ENCODE peak calls at places on chromosomes 7 and 10, in four cellular contexts. One of them, this sample, is unnamed.

GRCh38 chr10:49592726-49593563 is 17.2 kb upstream of the SLC18A3 start:
- DNase-seq in K562: peak; percentile 78
- DNase-seq in H1: no peak
- DNase-seq in GM12878: peak; percentile 5
- DNase-seq in this sample: peak; percentile 53

GRCh38 chr7:48154792-48155413 is 16.4 kb upstream of the ABCA13 start:
- DNase-seq in K562: peak; percentile 9
- DNase-seq in H1: no peak
- DNase-seq in GM12878: no peak
- DNase-seq in this sample: peak; percentile 73

GRCh38 chr7:24911213-24911603 is 68.8 kb downstream of the OSBPL3 start:
- DNase-seq in K562: peak; percentile 34
- DNase-seq in H1: no peak
- DNase-seq in GM12878: peak; percentile 45
- DNase-seq in this sample: no peak

GRCh38 chr7:85186083-85186520 is 754 bp downstream of the SEMA3D start:
- DNase-seq in K562: no peak
- DNase-seq in H1: no peak
- DNase-seq in GM12878: no peak
- DNase-seq in this sample: no peak

GRCh38 chr10:2951235-2951835 is 116.0 kb upstream of the PFKP start:
- DNase-seq in K562: no peak
- DNase-seq in H1: no peak
- DNase-seq in GM12878: no peak
- DNase-seq in this sample: no peak

GRCh38 chr10:132537713-132538020 is at the start of gene INPP5A:
- DNase-seq in K562: no peak
- DNase-seq in H1: no peak
- DNase-seq in GM12878: no peak
- DNase-seq in this sample: no peak

GRCh38 chr7:101862280-101863220 is 45.1 kb downstream of the CUX1 start:
- DNase-seq in K562: peak; percentile 79
- DNase-seq in H1: no peak
- DNase-seq in GM12878: no peak
- DNase-seq in this sample: peak; percentile 77

GRCh38 chr7:100655908-100656674 is at the start of gene ACTL6B:
- DNase-seq in K562: peak; percentile 100
- DNase-seq in H1: no peak
- DNase-seq in GM12878: no peak
- DNase-seq in this sample: no peak

GRCh38 chr7:139844779-139845442 is 15.8 kb downstream of the TBXAS1 start:
- DNase-seq in K562: no peak
- DNase-seq in H1: no peak
- DNase-seq in GM12878: no peak
- DNase-seq in this sample: no peak

GRCh38 chr7:56009695-56010094 is 41.5 kb downstream of the PSPH start:
- DNase-seq in K562: no peak
- DNase-seq in H1: no peak
- DNase-seq in GM12878: no peak
- DNase-seq in this sample: peak; percentile 65

GRCh38 chr7:4003536-4003935 is 678.6 kb upstream of the FOXK1 start:
- DNase-seq in K562: no peak
- DNase-seq in H1: no peak
- DNase-seq in GM12878: no peak
- DNase-seq in this sample: no peak

GRCh38 chr7:18610331-18610948 is 114.9 kb downstream of the HDAC9 start:
- DNase-seq in K562: no peak
- DNase-seq in H1: peak; percentile 3
- DNase-seq in GM12878: no peak
- DNase-seq in this sample: peak; percentile 27

GRCh38 chr10:114323023-114323422 is 81.3 kb downstream of the AFAP1L2 start:
- DNase-seq in K562: no peak
- DNase-seq in H1: no peak
- DNase-seq in GM12878: no peak
- DNase-seq in this sample: no peak

GRCh38 chr10:123035467-123036086 is 26.8 kb downstream of the ACADSB start:
- DNase-seq in K562: no peak
- DNase-seq in H1: no peak
- DNase-seq in GM12878: no peak
- DNase-seq in this sample: peak; percentile 62

GRCh38 chr10:58588673-58589265 is 76.1 kb downstream of the BICC1 start:
- DNase-seq in K562: peak; percentile 26
- DNase-seq in H1: no peak
- DNase-seq in GM12878: no peak
- DNase-seq in this sample: no peak

GRCh38 chr10:99926925-99927718 is 82.6 kb downstream of the DNMBP start:
- DNase-seq in K562: no peak
- DNase-seq in H1: no peak
- DNase-seq in GM12878: no peak
- DNase-seq in this sample: peak; percentile 15

GRCh38 chr10:121696854-121697253 is 98.6 kb upstream of the FGFR2 start:
- DNase-seq in K562: peak; percentile 21
- DNase-seq in H1: peak; percentile 29
- DNase-seq in GM12878: no peak
- DNase-seq in this sample: peak; percentile 18

GRCh38 chr7:4200546-4201094 is 481.5 kb upstream of the FOXK1 start:
- DNase-seq in K562: no peak
- DNase-seq in H1: no peak
- DNase-seq in GM12878: no peak
- DNase-seq in this sample: no peak

GRCh38 chr7:130901209-130901783 is 167.3 kb upstream of the KLF14 start:
- DNase-seq in K562: no peak
- DNase-seq in H1: no peak
- DNase-seq in GM12878: no peak
- DNase-seq in this sample: no peak

GRCh38 chr7:74481458-74482324 is 28.0 kb downstream of the GTF2IRD1 start:
- DNase-seq in K562: no peak
- DNase-seq in H1: no peak
- DNase-seq in GM12878: no peak
- DNase-seq in this sample: no peak

GRCh38 chr7:23811540-23811939 is 101.5 kb downstream of the STK31 start:
- DNase-seq in K562: peak; percentile 8
- DNase-seq in H1: no peak
- DNase-seq in GM12878: no peak
- DNase-seq in this sample: peak; percentile 10

GRCh38 chr10:71854031-71854430 is 3.0 kb upstream of the PSAP start:
- DNase-seq in K562: no peak
- DNase-seq in H1: no peak
- DNase-seq in GM12878: no peak
- DNase-seq in this sample: no peak

GRCh38 chr10:78149193-78149592 is 115.5 kb downstream of the RPS24 start:
- DNase-seq in K562: no peak
- DNase-seq in H1: no peak
- DNase-seq in GM12878: no peak
- DNase-seq in this sample: no peak

GRCh38 chr10:102007802-102008201 is 48.2 kb downstream of the ARMH3 start:
- DNase-seq in K562: no peak
- DNase-seq in H1: no peak
- DNase-seq in GM12878: no peak
- DNase-seq in this sample: no peak

GRCh38 chr10:44851881-44852280 is 59.3 kb upstream of the TMEM72 start:
- DNase-seq in K562: no peak
- DNase-seq in H1: no peak
- DNase-seq in GM12878: no peak
- DNase-seq in this sample: no peak

GRCh38 chr7:112481833-112482669 is 1.3 kb downstream of the LSMEM1 start:
- DNase-seq in K562: peak; percentile 50
- DNase-seq in H1: peak; percentile 13
- DNase-seq in GM12878: no peak
- DNase-seq in this sample: no peak

GRCh38 chr10:50464004-50464409 is 159.7 kb downstream of the SGMS1 start:
- DNase-seq in K562: no peak
- DNase-seq in H1: no peak
- DNase-seq in GM12878: no peak
- DNase-seq in this sample: no peak

GRCh38 chr7:115328018-115328417 is 406.1 kb downstream of the MDFIC start:
- DNase-seq in K562: no peak
- DNase-seq in H1: no peak
- DNase-seq in GM12878: no peak
- DNase-seq in this sample: no peak

GRCh38 chr7:116438274-116438673 is 61.3 kb upstream of the CAV2 start:
- DNase-seq in K562: peak; percentile 20
- DNase-seq in H1: no peak
- DNase-seq in GM12878: no peak
- DNase-seq in this sample: peak; percentile 4

GRCh38 chr7:68730194-68730593 is 868.1 kb upstream of the AUTS2 start:
- DNase-seq in K562: no peak
- DNase-seq in H1: no peak
- DNase-seq in GM12878: no peak
- DNase-seq in this sample: peak; percentile 6

GRCh38 chr10:35070521-35070920 is 19.6 kb downstream of the CUL2 start:
- DNase-seq in K562: no peak
- DNase-seq in H1: no peak
- DNase-seq in GM12878: no peak
- DNase-seq in this sample: no peak

GRCh38 chr7:128888756-128889095 is 21.8 kb downstream of the KCP start:
- DNase-seq in K562: no peak
- DNase-seq in H1: no peak
- DNase-seq in GM12878: no peak
- DNase-seq in this sample: no peak

GRCh38 chr7:54874804-54875203 is 115.8 kb upstream of the SEC61G start:
- DNase-seq in K562: no peak
- DNase-seq in H1: no peak
- DNase-seq in GM12878: no peak
- DNase-seq in this sample: no peak

GRCh38 chr7:122550545-122550944 is 148.4 kb downstream of the RNF133 start:
- DNase-seq in K562: no peak
- DNase-seq in H1: no peak
- DNase-seq in GM12878: no peak
- DNase-seq in this sample: no peak
- TF ChIP-seq SP1 in K562: no peak
- TF ChIP-seq SP1 in H1: no peak
- TF ChIP-seq SP1 in GM12878: no peak
- TF ChIP-seq SP1 in this sample: no peak

DNA sequence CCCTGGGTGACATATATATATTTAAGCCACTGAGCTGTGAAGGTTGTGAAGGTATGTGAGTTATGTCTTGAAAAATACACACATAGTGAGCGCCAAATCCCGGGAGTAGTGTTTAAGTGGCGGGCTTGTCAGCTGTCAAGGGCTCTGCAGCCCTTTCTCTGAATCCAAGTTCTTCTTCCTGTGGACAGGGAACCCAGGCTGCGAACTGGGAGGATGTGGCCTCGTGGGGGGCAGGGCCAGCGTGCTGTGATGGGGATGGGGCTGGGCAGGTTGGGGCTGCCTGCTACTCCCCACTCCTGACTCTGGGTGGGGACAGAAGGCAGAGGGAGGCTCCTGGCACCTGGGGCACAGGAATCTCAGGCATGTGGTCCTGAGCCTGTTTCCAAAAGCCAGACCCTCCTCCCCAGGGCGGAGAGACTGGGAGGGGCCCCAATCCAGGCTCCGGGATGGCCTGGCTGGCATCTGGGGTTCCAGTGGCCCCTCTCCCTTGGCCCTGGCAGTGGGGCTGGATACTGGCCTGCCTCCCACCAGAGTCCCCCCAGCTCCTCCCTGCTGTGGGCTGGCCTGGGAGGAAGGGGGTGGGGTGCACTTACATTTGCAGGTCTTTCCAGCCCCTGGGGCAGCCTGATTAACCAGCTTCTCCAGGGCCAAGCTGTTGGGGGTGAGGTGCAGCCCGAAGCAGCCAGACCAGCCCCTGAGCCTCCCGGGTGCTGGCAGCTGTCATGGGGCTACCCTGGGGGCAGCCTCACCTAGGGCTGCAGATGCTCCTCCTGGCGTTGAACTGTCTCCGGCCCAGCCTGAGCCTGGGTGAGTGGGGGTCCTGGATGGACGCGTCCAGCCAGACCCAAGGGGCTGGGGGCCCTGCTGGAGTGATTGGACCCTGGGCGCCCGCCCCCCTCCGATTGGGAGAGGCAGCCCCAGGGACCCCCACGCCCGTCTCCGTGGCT is at the start of gene UPK3B:
- DNase-seq in K562: no peak
- DNase-seq in H1: peak; percentile 61
- DNase-seq in GM12878: no peak
- DNase-seq in this sample: no peak
- TF ChIP-seq HDAC2 in K562: no peak
- TF ChIP-seq HDAC2 in H1: peak; percentile 29
- TF ChIP-seq HDAC2 in GM12878: no peak
- TF ChIP-seq HDAC2 in this sample: no peak

DNA sequence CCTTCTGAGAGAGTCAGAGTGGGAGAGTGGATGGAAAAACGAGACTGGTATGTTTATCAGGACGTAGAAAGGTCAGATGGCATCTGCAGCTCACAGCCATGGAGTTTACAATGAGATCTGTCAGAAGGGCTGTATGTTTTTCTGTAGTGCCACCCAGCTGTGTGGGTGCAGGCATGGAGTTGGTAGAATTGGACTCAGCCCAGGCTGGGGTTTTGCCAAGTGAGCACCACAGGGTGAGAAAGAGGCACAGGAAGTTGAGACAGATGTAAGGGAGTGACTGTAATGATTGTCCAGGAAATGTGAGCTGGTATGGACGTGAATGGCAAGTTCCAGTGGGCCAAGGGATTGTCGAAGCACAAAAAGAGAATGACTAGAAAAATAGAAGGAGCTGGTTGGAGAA is 9.1 kb upstream of the ZYX start:
- DNase-seq in K562: no peak
- DNase-seq in H1: no peak
- DNase-seq in GM12878: no peak
- DNase-seq in this sample: no peak
- TF ChIP-seq SP1 in K562: no peak
- TF ChIP-seq SP1 in H1: no peak
- TF ChIP-seq SP1 in GM12878: no peak
- TF ChIP-seq SP1 in this sample: no peak

GRCh38 chr10:18429335-18429734 is 222.1 kb downstream of the NSUN6 start:
- DNase-seq in K562: no peak
- DNase-seq in H1: no peak
- DNase-seq in GM12878: no peak
- DNase-seq in this sample: no peak
- TF ChIP-seq HDAC2 in K562: no peak
- TF ChIP-seq HDAC2 in H1: no peak
- TF ChIP-seq HDAC2 in GM12878: no peak
- TF ChIP-seq HDAC2 in this sample: no peak

GRCh38 chr10:86409183-86409582 is 42.6 kb upstream of the GRID1 start:
- DNase-seq in K562: no peak
- DNase-seq in H1: no peak
- DNase-seq in GM12878: no peak
- DNase-seq in this sample: no peak
- TF ChIP-seq SP1 in K562: no peak
- TF ChIP-seq SP1 in H1: no peak
- TF ChIP-seq SP1 in GM12878: no peak
- TF ChIP-seq SP1 in this sample: no peak

This sample was measured in HepG2.